ENCODE peak calls at places on chromosome 10, in seven cellular contexts. One of them, this sample, is unnamed.

GRCh38 chr10:10831085-10831484 is 186.6 kb upstream of the CELF2 start:
- DNase-seq in posterior cingulate gyrus: no peak
- DNase-seq in stimulated activated CD4-positive, alpha-beta T cell treated with anti-CD3 and anti-CD28 coated beads, Interleukin-1b, Interleukin-23, amount 100 ng/mL, for 48 hours: no peak
- DNase-seq in pons: no peak
- DNase-seq in EH: peak; percentile 93
- DNase-seq in KG1: no peak
- DNase-seq in aorta: peak; percentile 84
- DNase-seq in this sample: no peak

GRCh38 chr10:33249659-33250058 is 84.8 kb downstream of the NRP1 start:
- DNase-seq in posterior cingulate gyrus: no peak
- DNase-seq in stimulated activated CD4-positive, alpha-beta T cell treated with anti-CD3 and anti-CD28 coated beads, Interleukin-1b, Interleukin-23, amount 100 ng/mL, for 48 hours: no peak
- DNase-seq in pons: no peak
- DNase-seq in EH: peak; percentile 36
- DNase-seq in KG1: no peak
- DNase-seq in aorta: no peak
- DNase-seq in this sample: no peak

GRCh38 chr10:48498940-48499510 is 105.8 kb downstream of the ARHGAP22 start:
- DNase-seq in posterior cingulate gyrus: peak; percentile 56
- DNase-seq in stimulated activated CD4-positive, alpha-beta T cell treated with anti-CD3 and anti-CD28 coated beads, Interleukin-1b, Interleukin-23, amount 100 ng/mL, for 48 hours: no peak
- DNase-seq in pons: no peak
- DNase-seq in EH: no peak
- DNase-seq in KG1: no peak
- DNase-seq in aorta: no peak
- DNase-seq in this sample: no peak

GRCh38 chr10:6239213-6239991 is 36.7 kb downstream of the PFKFB3 start:
- DNase-seq in posterior cingulate gyrus: no peak
- DNase-seq in stimulated activated CD4-positive, alpha-beta T cell treated with anti-CD3 and anti-CD28 coated beads, Interleukin-1b, Interleukin-23, amount 100 ng/mL, for 48 hours: peak; percentile 85
- DNase-seq in pons: no peak
- DNase-seq in EH: peak; percentile 100
- DNase-seq in KG1: peak; percentile 43
- DNase-seq in aorta: no peak
- DNase-seq in this sample: peak; percentile 3

GRCh38 chr10:10353326-10353725 is 664.3 kb upstream of the CELF2 start:
- DNase-seq in posterior cingulate gyrus: no peak
- DNase-seq in stimulated activated CD4-positive, alpha-beta T cell treated with anti-CD3 and anti-CD28 coated beads, Interleukin-1b, Interleukin-23, amount 100 ng/mL, for 48 hours: no peak
- DNase-seq in pons: no peak
- DNase-seq in EH: no peak
- DNase-seq in KG1: no peak
- DNase-seq in aorta: no peak
- DNase-seq in this sample: no peak

GRCh38 chr10:30387646-30388243 is 38.7 kb upstream of the MTPAP start:
- DNase-seq in posterior cingulate gyrus: no peak
- DNase-seq in stimulated activated CD4-positive, alpha-beta T cell treated with anti-CD3 and anti-CD28 coated beads, Interleukin-1b, Interleukin-23, amount 100 ng/mL, for 48 hours: no peak
- DNase-seq in pons: no peak
- DNase-seq in EH: peak; percentile 39
- DNase-seq in KG1: no peak
- DNase-seq in aorta: no peak
- DNase-seq in this sample: no peak

GRCh38 chr10:117788911-117789310 is 246.4 kb downstream of the EMX2 start:
- DNase-seq in posterior cingulate gyrus: no peak
- DNase-seq in stimulated activated CD4-positive, alpha-beta T cell treated with anti-CD3 and anti-CD28 coated beads, Interleukin-1b, Interleukin-23, amount 100 ng/mL, for 48 hours: no peak
- DNase-seq in pons: no peak
- DNase-seq in EH: no peak
- DNase-seq in KG1: no peak
- DNase-seq in aorta: no peak
- DNase-seq in this sample: no peak

GRCh38 chr10:103715430-103715829 is 139.9 kb downstream of the SH3PXD2A start:
- DNase-seq in posterior cingulate gyrus: no peak
- DNase-seq in stimulated activated CD4-positive, alpha-beta T cell treated with anti-CD3 and anti-CD28 coated beads, Interleukin-1b, Interleukin-23, amount 100 ng/mL, for 48 hours: no peak
- DNase-seq in pons: no peak
- DNase-seq in EH: peak; percentile 95
- DNase-seq in KG1: no peak
- DNase-seq in aorta: no peak
- DNase-seq in this sample: no peak

GRCh38 chr10:4263281-4263921 is 478.4 kb upstream of the KLF6 start:
- DNase-seq in posterior cingulate gyrus: no peak
- DNase-seq in stimulated activated CD4-positive, alpha-beta T cell treated with anti-CD3 and anti-CD28 coated beads, Interleukin-1b, Interleukin-23, amount 100 ng/mL, for 48 hours: no peak
- DNase-seq in pons: no peak
- DNase-seq in EH: no peak
- DNase-seq in KG1: no peak
- DNase-seq in aorta: no peak
- DNase-seq in this sample: no peak

GRCh38 chr10:29537799-29538198 is 97.0 kb downstream of the SVIL start:
- DNase-seq in posterior cingulate gyrus: no peak
- DNase-seq in stimulated activated CD4-positive, alpha-beta T cell treated with anti-CD3 and anti-CD28 coated beads, Interleukin-1b, Interleukin-23, amount 100 ng/mL, for 48 hours: no peak
- DNase-seq in pons: no peak
- DNase-seq in EH: no peak
- DNase-seq in KG1: no peak
- DNase-seq in aorta: no peak
- DNase-seq in this sample: no peak

GRCh38 chr10:95071107-95071660 is 1.9 kb upstream of the CYP2C8 start:
- DNase-seq in posterior cingulate gyrus: no peak
- DNase-seq in stimulated activated CD4-positive, alpha-beta T cell treated with anti-CD3 and anti-CD28 coated beads, Interleukin-1b, Interleukin-23, amount 100 ng/mL, for 48 hours: no peak
- DNase-seq in pons: no peak
- DNase-seq in EH: no peak
- DNase-seq in KG1: no peak
- DNase-seq in aorta: no peak
- DNase-seq in this sample: no peak

GRCh38 chr10:78170026-78170475 is 136.4 kb downstream of the RPS24 start:
- DNase-seq in posterior cingulate gyrus: no peak
- DNase-seq in stimulated activated CD4-positive, alpha-beta T cell treated with anti-CD3 and anti-CD28 coated beads, Interleukin-1b, Interleukin-23, amount 100 ng/mL, for 48 hours: no peak
- DNase-seq in pons: no peak
- DNase-seq in EH: peak; percentile 76
- DNase-seq in KG1: no peak
- DNase-seq in aorta: no peak
- DNase-seq in this sample: no peak

GRCh38 chr10:130809181-130809580 is 502.3 kb downstream of the TCERG1L start:
- DNase-seq in posterior cingulate gyrus: no peak
- DNase-seq in stimulated activated CD4-positive, alpha-beta T cell treated with anti-CD3 and anti-CD28 coated beads, Interleukin-1b, Interleukin-23, amount 100 ng/mL, for 48 hours: no peak
- DNase-seq in pons: no peak
- DNase-seq in EH: no peak
- DNase-seq in KG1: no peak
- DNase-seq in aorta: no peak
- DNase-seq in this sample: no peak

GRCh38 chr10:74151057-74151878 is at the start of gene ADK:
- DNase-seq in posterior cingulate gyrus: peak; percentile 97
- DNase-seq in stimulated activated CD4-positive, alpha-beta T cell treated with anti-CD3 and anti-CD28 coated beads, Interleukin-1b, Interleukin-23, amount 100 ng/mL, for 48 hours: peak; percentile 100
- DNase-seq in pons: peak; percentile 98
- DNase-seq in EH: peak; percentile 98
- DNase-seq in KG1: no peak
- DNase-seq in aorta: peak; percentile 100
- DNase-seq in this sample: peak; percentile 100

GRCh38 chr10:114458955-114459354 is 54.7 kb upstream of the AFAP1L2 start:
- DNase-seq in posterior cingulate gyrus: no peak
- DNase-seq in stimulated activated CD4-positive, alpha-beta T cell treated with anti-CD3 and anti-CD28 coated beads, Interleukin-1b, Interleukin-23, amount 100 ng/mL, for 48 hours: peak; percentile 18
- DNase-seq in pons: no peak
- DNase-seq in EH: peak; percentile 32
- DNase-seq in KG1: no peak
- DNase-seq in aorta: no peak
- DNase-seq in this sample: peak; percentile 13

GRCh38 chr10:48502791-48503190 is 102.1 kb downstream of the ARHGAP22 start:
- DNase-seq in posterior cingulate gyrus: no peak
- DNase-seq in stimulated activated CD4-positive, alpha-beta T cell treated with anti-CD3 and anti-CD28 coated beads, Interleukin-1b, Interleukin-23, amount 100 ng/mL, for 48 hours: no peak
- DNase-seq in pons: no peak
- DNase-seq in EH: no peak
- DNase-seq in KG1: no peak
- DNase-seq in aorta: no peak
- DNase-seq in this sample: no peak

GRCh38 chr10:59708816-59709471 is 706 bp downstream of the SLC16A9 start:
- DNase-seq in posterior cingulate gyrus: no peak
- DNase-seq in stimulated activated CD4-positive, alpha-beta T cell treated with anti-CD3 and anti-CD28 coated beads, Interleukin-1b, Interleukin-23, amount 100 ng/mL, for 48 hours: no peak
- DNase-seq in pons: no peak
- DNase-seq in EH: no peak
- DNase-seq in KG1: no peak
- DNase-seq in aorta: peak; percentile 80
- DNase-seq in this sample: no peak

GRCh38 chr10:4851846-4852245 is 25.8 kb downstream of the AKR1E2 start:
- DNase-seq in posterior cingulate gyrus: no peak
- DNase-seq in stimulated activated CD4-positive, alpha-beta T cell treated with anti-CD3 and anti-CD28 coated beads, Interleukin-1b, Interleukin-23, amount 100 ng/mL, for 48 hours: no peak
- DNase-seq in pons: peak; percentile 16
- DNase-seq in EH: no peak
- DNase-seq in KG1: no peak
- DNase-seq in aorta: no peak
- DNase-seq in this sample: no peak

GRCh38 chr10:20256969-20257368 is 440.7 kb downstream of the PLXDC2 start:
- DNase-seq in posterior cingulate gyrus: no peak
- DNase-seq in stimulated activated CD4-positive, alpha-beta T cell treated with anti-CD3 and anti-CD28 coated beads, Interleukin-1b, Interleukin-23, amount 100 ng/mL, for 48 hours: no peak
- DNase-seq in pons: no peak
- DNase-seq in EH: no peak
- DNase-seq in KG1: no peak
- DNase-seq in aorta: no peak
- DNase-seq in this sample: no peak

GRCh38 chr10:102352066-102352715 is 43.3 kb upstream of the NFKB2 start:
- DNase-seq in posterior cingulate gyrus: no peak
- DNase-seq in stimulated activated CD4-positive, alpha-beta T cell treated with anti-CD3 and anti-CD28 coated beads, Interleukin-1b, Interleukin-23, amount 100 ng/mL, for 48 hours: peak; percentile 68
- DNase-seq in pons: peak; percentile 49
- DNase-seq in EH: peak; percentile 70
- DNase-seq in KG1: no peak
- DNase-seq in aorta: peak; percentile 80
- DNase-seq in this sample: peak; percentile 60

GRCh38 chr10:73819025-73819424 is 7.6 kb upstream of the NDST2 start:
- DNase-seq in posterior cingulate gyrus: no peak
- DNase-seq in stimulated activated CD4-positive, alpha-beta T cell treated with anti-CD3 and anti-CD28 coated beads, Interleukin-1b, Interleukin-23, amount 100 ng/mL, for 48 hours: no peak
- DNase-seq in pons: no peak
- DNase-seq in EH: no peak
- DNase-seq in KG1: no peak
- DNase-seq in aorta: no peak
- DNase-seq in this sample: no peak

GRCh38 chr10:3122486-3123205 is 49.9 kb downstream of the PITRM1 start:
- DNase-seq in posterior cingulate gyrus: no peak
- DNase-seq in stimulated activated CD4-positive, alpha-beta T cell treated with anti-CD3 and anti-CD28 coated beads, Interleukin-1b, Interleukin-23, amount 100 ng/mL, for 48 hours: no peak
- DNase-seq in pons: no peak
- DNase-seq in EH: no peak
- DNase-seq in KG1: no peak
- DNase-seq in aorta: no peak
- DNase-seq in this sample: no peak

GRCh38 chr10:4159173-4159572 is 374.2 kb upstream of the KLF6 start:
- DNase-seq in posterior cingulate gyrus: no peak
- DNase-seq in stimulated activated CD4-positive, alpha-beta T cell treated with anti-CD3 and anti-CD28 coated beads, Interleukin-1b, Interleukin-23, amount 100 ng/mL, for 48 hours: no peak
- DNase-seq in pons: no peak
- DNase-seq in EH: no peak
- DNase-seq in KG1: no peak
- DNase-seq in aorta: no peak
- DNase-seq in this sample: no peak

GRCh38 chr10:97939446-97939990 is 89.9 kb downstream of the GOLGA7B start:
- DNase-seq in posterior cingulate gyrus: no peak
- DNase-seq in stimulated activated CD4-positive, alpha-beta T cell treated with anti-CD3 and anti-CD28 coated beads, Interleukin-1b, Interleukin-23, amount 100 ng/mL, for 48 hours: no peak
- DNase-seq in pons: no peak
- DNase-seq in EH: no peak
- DNase-seq in KG1: no peak
- DNase-seq in aorta: no peak
- DNase-seq in this sample: no peak

GRCh38 chr10:98664329-98665042 is 217.8 kb upstream of the HPS1 start:
- DNase-seq in posterior cingulate gyrus: no peak
- DNase-seq in stimulated activated CD4-positive, alpha-beta T cell treated with anti-CD3 and anti-CD28 coated beads, Interleukin-1b, Interleukin-23, amount 100 ng/mL, for 48 hours: peak; percentile 16
- DNase-seq in pons: no peak
- DNase-seq in EH: peak; percentile 29
- DNase-seq in KG1: peak; percentile 37
- DNase-seq in aorta: no peak
- DNase-seq in this sample: peak; percentile 29

GRCh38 chr10:77163670-77164348 is 473.8 kb downstream of the KCNMA1 start:
- DNase-seq in posterior cingulate gyrus: no peak
- DNase-seq in stimulated activated CD4-positive, alpha-beta T cell treated with anti-CD3 and anti-CD28 coated beads, Interleukin-1b, Interleukin-23, amount 100 ng/mL, for 48 hours: no peak
- DNase-seq in pons: no peak
- DNase-seq in EH: peak; percentile 98
- DNase-seq in KG1: no peak
- DNase-seq in aorta: peak; percentile 75
- DNase-seq in this sample: no peak

GRCh38 chr10:105579112-105579511 is 938.0 kb downstream of the SORCS3 start:
- DNase-seq in posterior cingulate gyrus: no peak
- DNase-seq in stimulated activated CD4-positive, alpha-beta T cell treated with anti-CD3 and anti-CD28 coated beads, Interleukin-1b, Interleukin-23, amount 100 ng/mL, for 48 hours: no peak
- DNase-seq in pons: no peak
- DNase-seq in EH: no peak
- DNase-seq in KG1: no peak
- DNase-seq in aorta: peak; percentile 52
- DNase-seq in this sample: no peak

GRCh38 chr10:78337646-78338391 is 304.2 kb downstream of the RPS24 start:
- DNase-seq in posterior cingulate gyrus: no peak
- DNase-seq in stimulated activated CD4-positive, alpha-beta T cell treated with anti-CD3 and anti-CD28 coated beads, Interleukin-1b, Interleukin-23, amount 100 ng/mL, for 48 hours: no peak
- DNase-seq in pons: no peak
- DNase-seq in EH: peak; percentile 70
- DNase-seq in KG1: no peak
- DNase-seq in aorta: no peak
- DNase-seq in this sample: no peak

GRCh38 chr10:42882597-42882996 is 100.0 kb downstream of the BMS1 start:
- DNase-seq in posterior cingulate gyrus: no peak
- DNase-seq in stimulated activated CD4-positive, alpha-beta T cell treated with anti-CD3 and anti-CD28 coated beads, Interleukin-1b, Interleukin-23, amount 100 ng/mL, for 48 hours: no peak
- DNase-seq in pons: no peak
- DNase-seq in EH: no peak
- DNase-seq in KG1: no peak
- DNase-seq in aorta: peak; percentile 4
- DNase-seq in this sample: no peak

This sample was measured in immature natural killer cell.